ENCODE peak calls at places on chromosomes 5 and 9, in seven cellular contexts. J is HCT116, Y is sigmoid colon, O is spleen, T is H1, Q is prostate gland, X is stomach. U is an unnamed sample.
A peak's percentile ranks its signal among the peaks of the same experiment; 100 is the strongest.

GRCh38 chr9:100098241-100098886 is 436 bp downstream of the ERP44 start:
- DNase-seq in Q (peak; percentile 64), X (peak; percentile 83), J (peak; percentile 65), T (peak; percentile 68), O (no peak), Y (peak; percentile 69), U (peak; percentile 80)

GRCh38 chr9:83039303-83039702 is 23.6 kb downstream of the RASEF start:
- DNase-seq in Q (no peak), J (no peak), Y (no peak), X (no peak), O (no peak), T (no peak), U (no peak)

GRCh38 chr5:123776761-123777160 is 264.8 kb downstream of the CSNK1G3 start:
- DNase-seq in T (no peak), X (no peak), Y (no peak), Q (no peak), J (no peak), O (no peak), U (no peak)

GRCh38 chr5:149549461-149550266 is 1.6 kb downstream of the CSNK1A1 start:
- DNase-seq in J (peak; percentile 64), Q (no peak), T (no peak), Y (no peak), X (peak; percentile 44), O (no peak), U (peak; percentile 68)

GRCh38 chr5:56534102-56534501 is 281.2 kb upstream of the MAP3K1 start:
- DNase-seq in T (no peak), O (no peak), Y (no peak), X (peak; percentile 51), J (peak; percentile 24), Q (peak; percentile 66), U (no peak)

GRCh38 chr9:113187935-113188595 is 33.0 kb downstream of the FKBP15 start:
- DNase-seq in T (no peak), Y (peak; percentile 84), X (no peak), J (peak; percentile 6), Q (no peak), O (peak; percentile 79), U (peak; percentile 62)

GRCh38 chr5:116544542-116545241 is 29.9 kb downstream of the SEMA6A start:
- DNase-seq in Y (no peak), T (no peak), O (no peak), X (no peak), J (no peak), Q (no peak), U (no peak)

GRCh38 chr9:72926506-72926905 is 26.3 kb downstream of the ALDH1A1 start:
- DNase-seq in Q (no peak), J (no peak), X (no peak), T (no peak), O (no peak), Y (no peak), U (no peak)

GRCh38 chr5:96198673-96199072 is 234.4 kb downstream of the PCSK1 start:
- DNase-seq in T (no peak), Y (no peak), J (no peak), Q (no peak), O (no peak), X (no peak), U (peak; percentile 93)
- TF ChIP-seq CTCF in T (no peak), Y (no peak), J (no peak), Q (no peak), O (no peak), X (no peak), U (no peak)

GRCh38 chr9:131494296-131494870 is 8.3 kb upstream of the POMT1 start:
- DNase-seq in Q (no peak), J (no peak), Y (no peak), O (no peak), T (no peak), X (no peak), U (no peak)

GRCh38 chr9:131492070-131492469 is 10.6 kb upstream of the POMT1 start:
- DNase-seq in Q (no peak), X (no peak), Y (no peak), O (no peak), J (no peak), T (no peak), U (no peak)

GRCh38 chr9:131499254-131499653 is 3.5 kb upstream of the POMT1 start:
- DNase-seq in J (no peak), O (no peak), Q (no peak), X (no peak), T (no peak), Y (no peak), U (no peak)

GRCh38 chr9:131496844-131497425 is 5.8 kb upstream of the POMT1 start:
- DNase-seq in J (no peak), T (no peak), O (no peak), Y (no peak), X (no peak), Q (no peak), U (no peak)

GRCh38 chr9:131495726-131496292 is 6.9 kb upstream of the POMT1 start:
- DNase-seq in X (no peak), Y (no peak), J (no peak), Q (no peak), O (no peak), T (no peak), U (no peak)
- TF ChIP-seq POLR2AphosphoS5 in X (no peak), Y (no peak), J (no peak), Q (no peak), O (no peak), T (no peak), U (no peak)

GRCh38 chr5:112210430-112211005 is 208.6 kb downstream of the EPB41L4A start:
- DNase-seq in Y (no peak), O (no peak), X (peak; percentile 58), Q (peak; percentile 41), T (no peak), J (peak; percentile 16), U (peak; percentile 63)
- TF ChIP-seq CTCF in Y (no peak), O (no peak), X (no peak), Q (peak; percentile 59), T (peak; percentile 63), J (peak; percentile 69), U (peak; percentile 55)

GRCh38 chr5:110884005-110884404 is 145.2 kb downstream of the SLC25A46 start:
- DNase-seq in J (no peak), Q (no peak), T (no peak), Y (no peak), X (no peak), O (no peak), U (no peak)
- TF ChIP-seq POLR2AphosphoS5 in J (no peak), Q (no peak), T (no peak), Y (no peak), X (no peak), O (no peak), U (no peak)